ENCODE peak calls at places on chromosomes 6 and 20, in eight cellular contexts. One of them, this sample, is unnamed.
A peak's percentile ranks its signal among the peaks of the same experiment; 100 is the strongest.

GRCh38 chr6:144007779-144008500 is at the start of gene PLAGL1:
- DNase-seq in lung: peak; percentile 75
- DNase-seq in cardiac fibroblast: peak; percentile 82
- DNase-seq in IMR-90: peak; percentile 55
- DNase-seq in GM20000: peak; percentile 79
- DNase-seq in esophagus squamous epithelium: no peak
- DNase-seq in GM10248: peak; percentile 69
- DNase-seq in RWPE2: peak; percentile 60
- DNase-seq in this sample: peak; percentile 90

GRCh38 chr6:133817460-133818047 is 71.4 kb upstream of the TCF21 start:
- DNase-seq in lung: no peak
- DNase-seq in cardiac fibroblast: no peak
- DNase-seq in IMR-90: no peak
- DNase-seq in GM20000: peak; percentile 13
- DNase-seq in esophagus squamous epithelium: no peak
- DNase-seq in GM10248: peak; percentile 23
- DNase-seq in RWPE2: no peak
- DNase-seq in this sample: no peak

GRCh38 chr20:62143976-62144825 is 632 bp downstream of the SS18L1 start:
- DNase-seq in lung: peak; percentile 58
- DNase-seq in cardiac fibroblast: peak; percentile 73
- DNase-seq in IMR-90: peak; percentile 60
- DNase-seq in GM20000: peak; percentile 84
- DNase-seq in esophagus squamous epithelium: no peak
- DNase-seq in GM10248: peak; percentile 71
- DNase-seq in RWPE2: peak; percentile 91
- DNase-seq in this sample: no peak

GRCh38 chr6:138397128-138397814 is 6.8 kb upstream of the HEBP2 start:
- DNase-seq in lung: no peak
- DNase-seq in cardiac fibroblast: no peak
- DNase-seq in IMR-90: peak; percentile 32
- DNase-seq in GM20000: no peak
- DNase-seq in esophagus squamous epithelium: no peak
- DNase-seq in GM10248: no peak
- DNase-seq in RWPE2: no peak
- DNase-seq in this sample: no peak

GRCh38 chr20:14830466-14830865 is 493.1 kb upstream of the FLRT3 start:
- DNase-seq in lung: no peak
- DNase-seq in cardiac fibroblast: no peak
- DNase-seq in IMR-90: no peak
- DNase-seq in GM20000: peak; percentile 25
- DNase-seq in esophagus squamous epithelium: no peak
- DNase-seq in GM10248: peak; percentile 28
- DNase-seq in RWPE2: no peak
- DNase-seq in this sample: no peak

GRCh38 chr20:61810709-61811565 is 254.7 kb downstream of the TAF4 start:
- DNase-seq in lung: no peak
- DNase-seq in cardiac fibroblast: no peak
- DNase-seq in IMR-90: no peak
- DNase-seq in GM20000: no peak
- DNase-seq in esophagus squamous epithelium: no peak
- DNase-seq in GM10248: no peak
- DNase-seq in RWPE2: no peak
- DNase-seq in this sample: peak; percentile 57

GRCh38 chr6:140183881-140184280 is 809.4 kb upstream of the CITED2 start:
- DNase-seq in lung: no peak
- DNase-seq in cardiac fibroblast: no peak
- DNase-seq in IMR-90: peak; percentile 14
- DNase-seq in GM20000: no peak
- DNase-seq in esophagus squamous epithelium: no peak
- DNase-seq in GM10248: no peak
- DNase-seq in RWPE2: no peak
- DNase-seq in this sample: no peak

GRCh38 chr20:3925899-3926638 is 36.9 kb downstream of the PANK2 start:
- DNase-seq in lung: no peak
- DNase-seq in cardiac fibroblast: no peak
- DNase-seq in IMR-90: no peak
- DNase-seq in GM20000: no peak
- DNase-seq in esophagus squamous epithelium: no peak
- DNase-seq in GM10248: no peak
- DNase-seq in RWPE2: no peak
- DNase-seq in this sample: no peak

GRCh38 chr20:47724398-47724797 is 60.9 kb downstream of the SULF2 start:
- DNase-seq in lung: no peak
- DNase-seq in cardiac fibroblast: no peak
- DNase-seq in IMR-90: no peak
- DNase-seq in GM20000: no peak
- DNase-seq in esophagus squamous epithelium: no peak
- DNase-seq in GM10248: no peak
- DNase-seq in RWPE2: no peak
- DNase-seq in this sample: no peak

GRCh38 chr6:47034421-47034820 is 7.7 kb downstream of the ADGRF1 start:
- DNase-seq in lung: no peak
- DNase-seq in cardiac fibroblast: peak; percentile 16
- DNase-seq in IMR-90: no peak
- DNase-seq in GM20000: no peak
- DNase-seq in esophagus squamous epithelium: no peak
- DNase-seq in GM10248: no peak
- DNase-seq in RWPE2: no peak
- DNase-seq in this sample: no peak

GRCh38 chr6:141265748-141266647 is 866.7 kb upstream of the GJE1 start:
- DNase-seq in lung: no peak
- DNase-seq in cardiac fibroblast: no peak
- DNase-seq in IMR-90: no peak
- DNase-seq in GM20000: no peak
- DNase-seq in esophagus squamous epithelium: no peak
- DNase-seq in GM10248: no peak
- DNase-seq in RWPE2: no peak
- DNase-seq in this sample: no peak

GRCh38 chr6:163984446-163984936 is 570.0 kb downstream of the QKI start:
- DNase-seq in lung: no peak
- DNase-seq in cardiac fibroblast: no peak
- DNase-seq in IMR-90: no peak
- DNase-seq in GM20000: no peak
- DNase-seq in esophagus squamous epithelium: no peak
- DNase-seq in GM10248: no peak
- DNase-seq in RWPE2: no peak
- DNase-seq in this sample: no peak

GRCh38 chr6:95280690-95281273 is 296.6 kb upstream of the MANEA start:
- DNase-seq in lung: no peak
- DNase-seq in cardiac fibroblast: peak; percentile 15
- DNase-seq in IMR-90: peak; percentile 36
- DNase-seq in GM20000: peak; percentile 2
- DNase-seq in esophagus squamous epithelium: no peak
- DNase-seq in GM10248: no peak
- DNase-seq in RWPE2: no peak
- DNase-seq in this sample: no peak

GRCh38 chr20:15708984-15709598 is 864.2 kb downstream of the KIF16B start:
- DNase-seq in lung: no peak
- DNase-seq in cardiac fibroblast: peak; percentile 16
- DNase-seq in IMR-90: no peak
- DNase-seq in GM20000: peak; percentile 64
- DNase-seq in esophagus squamous epithelium: no peak
- DNase-seq in GM10248: peak; percentile 64
- DNase-seq in RWPE2: no peak
- DNase-seq in this sample: no peak

GRCh38 chr20:63891061-63892002 is 3.6 kb upstream of the DNAJC5 start:
- DNase-seq in lung: no peak
- DNase-seq in cardiac fibroblast: no peak
- DNase-seq in IMR-90: no peak
- DNase-seq in GM20000: no peak
- DNase-seq in esophagus squamous epithelium: no peak
- DNase-seq in GM10248: no peak
- DNase-seq in RWPE2: peak; percentile 81
- DNase-seq in this sample: no peak
- TF ChIP-seq CTCF in lung: no peak
- TF ChIP-seq CTCF in cardiac fibroblast: no peak
- TF ChIP-seq CTCF in IMR-90: no peak
- TF ChIP-seq CTCF in GM20000: no peak
- TF ChIP-seq CTCF in esophagus squamous epithelium: no peak
- TF ChIP-seq CTCF in GM10248: no peak
- TF ChIP-seq CTCF in RWPE2: no peak
- TF ChIP-seq CTCF in this sample: no peak

DNA sequence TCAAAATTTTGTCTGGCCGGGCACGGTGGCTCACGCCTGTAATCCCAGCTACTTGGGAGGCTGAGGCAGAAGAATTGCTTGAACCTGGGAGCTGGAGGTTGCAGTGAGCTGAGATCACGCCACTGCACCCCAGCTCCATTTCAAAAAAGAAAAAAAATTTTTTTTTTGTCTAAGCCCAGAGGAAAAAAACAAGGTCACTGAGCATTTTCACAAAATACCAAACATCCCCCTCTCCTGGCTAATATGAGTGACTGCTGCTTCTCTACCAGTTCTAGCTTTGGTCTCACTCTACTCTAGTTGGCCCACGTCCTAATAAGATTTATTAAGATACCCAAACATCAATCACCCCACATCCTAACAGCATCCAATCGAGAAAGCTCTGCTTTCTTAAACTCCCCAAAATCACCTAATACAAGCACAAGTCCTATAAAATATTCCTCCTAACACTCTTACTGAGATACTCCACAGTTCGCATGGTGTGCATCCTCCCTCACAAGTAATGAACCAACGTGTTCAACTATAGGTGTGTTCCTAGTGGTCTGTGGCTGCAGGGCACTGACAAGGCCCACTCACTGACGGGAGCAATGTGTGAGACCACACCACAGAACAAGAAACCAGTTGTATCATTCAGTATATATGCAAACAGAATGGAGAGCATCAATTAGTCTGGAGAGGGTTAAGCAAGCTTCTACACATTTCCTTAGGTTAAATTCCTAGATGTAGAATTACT is 64.2 kb downstream of the FKBP5 start:
- DNase-seq in lung: no peak
- DNase-seq in cardiac fibroblast: peak; percentile 34
- DNase-seq in IMR-90: peak; percentile 27
- DNase-seq in GM20000: no peak
- DNase-seq in esophagus squamous epithelium: no peak
- DNase-seq in GM10248: no peak
- DNase-seq in RWPE2: no peak
- DNase-seq in this sample: no peak
- TF ChIP-seq CTCF in lung: no peak
- TF ChIP-seq CTCF in cardiac fibroblast: peak; percentile 22
- TF ChIP-seq CTCF in IMR-90: peak; percentile 40
- TF ChIP-seq CTCF in GM20000: no peak
- TF ChIP-seq CTCF in esophagus squamous epithelium: no peak
- TF ChIP-seq CTCF in GM10248: no peak
- TF ChIP-seq CTCF in RWPE2: peak; percentile 39
- TF ChIP-seq CTCF in this sample: peak; percentile 72

DNA sequence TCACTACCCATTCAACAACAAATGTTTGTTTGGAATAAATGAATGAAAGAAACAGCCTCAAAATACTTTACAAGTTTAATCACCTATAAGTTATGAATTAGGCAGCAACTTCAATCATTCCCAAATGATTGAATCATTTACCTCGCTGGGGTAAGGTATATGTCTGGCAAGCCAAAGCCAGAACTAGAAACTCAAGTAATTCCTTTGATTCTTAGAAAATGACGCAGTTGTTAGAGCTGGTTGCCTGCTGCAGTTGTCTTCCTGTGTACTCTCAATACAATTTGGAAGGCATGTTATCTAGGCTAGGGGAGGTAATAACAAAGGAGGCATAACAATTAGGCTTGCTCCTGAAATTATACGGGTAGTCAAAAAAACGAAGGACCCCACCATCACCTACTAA is 160.6 kb downstream of the ATXN1 start:
- DNase-seq in lung: no peak
- DNase-seq in cardiac fibroblast: no peak
- DNase-seq in IMR-90: no peak
- DNase-seq in GM20000: no peak
- DNase-seq in esophagus squamous epithelium: no peak
- DNase-seq in GM10248: no peak
- DNase-seq in RWPE2: no peak
- DNase-seq in this sample: no peak
- TF ChIP-seq CTCF in lung: no peak
- TF ChIP-seq CTCF in cardiac fibroblast: no peak
- TF ChIP-seq CTCF in IMR-90: no peak
- TF ChIP-seq CTCF in GM20000: no peak
- TF ChIP-seq CTCF in esophagus squamous epithelium: no peak
- TF ChIP-seq CTCF in GM10248: no peak
- TF ChIP-seq CTCF in RWPE2: no peak
- TF ChIP-seq CTCF in this sample: no peak

GRCh38 chr20:63577317-63577894 is 3.4 kb upstream of the HELZ2 start:
- DNase-seq in lung: no peak
- DNase-seq in cardiac fibroblast: no peak
- DNase-seq in IMR-90: no peak
- DNase-seq in GM20000: no peak
- DNase-seq in esophagus squamous epithelium: no peak
- DNase-seq in GM10248: no peak
- DNase-seq in RWPE2: peak; percentile 86
- DNase-seq in this sample: no peak

GRCh38 chr20:63580796-63581461 is 6.9 kb upstream of the HELZ2 start:
- DNase-seq in lung: no peak
- DNase-seq in cardiac fibroblast: peak; percentile 46
- DNase-seq in IMR-90: peak; percentile 54
- DNase-seq in GM20000: peak; percentile 78
- DNase-seq in esophagus squamous epithelium: no peak
- DNase-seq in GM10248: peak; percentile 81
- DNase-seq in RWPE2: peak; percentile 92
- DNase-seq in this sample: no peak

GRCh38 chr20:63579017-63579705 is 5.1 kb upstream of the HELZ2 start:
- DNase-seq in lung: no peak
- DNase-seq in cardiac fibroblast: no peak
- DNase-seq in IMR-90: no peak
- DNase-seq in GM20000: no peak
- DNase-seq in esophagus squamous epithelium: no peak
- DNase-seq in GM10248: no peak
- DNase-seq in RWPE2: peak; percentile 76
- DNase-seq in this sample: no peak

GRCh38 chr20:63576311-63576710 is 2.3 kb upstream of the HELZ2 start:
- DNase-seq in lung: no peak
- DNase-seq in cardiac fibroblast: no peak
- DNase-seq in IMR-90: no peak
- DNase-seq in GM20000: no peak
- DNase-seq in esophagus squamous epithelium: no peak
- DNase-seq in GM10248: no peak
- DNase-seq in RWPE2: no peak
- DNase-seq in this sample: no peak

DNA sequence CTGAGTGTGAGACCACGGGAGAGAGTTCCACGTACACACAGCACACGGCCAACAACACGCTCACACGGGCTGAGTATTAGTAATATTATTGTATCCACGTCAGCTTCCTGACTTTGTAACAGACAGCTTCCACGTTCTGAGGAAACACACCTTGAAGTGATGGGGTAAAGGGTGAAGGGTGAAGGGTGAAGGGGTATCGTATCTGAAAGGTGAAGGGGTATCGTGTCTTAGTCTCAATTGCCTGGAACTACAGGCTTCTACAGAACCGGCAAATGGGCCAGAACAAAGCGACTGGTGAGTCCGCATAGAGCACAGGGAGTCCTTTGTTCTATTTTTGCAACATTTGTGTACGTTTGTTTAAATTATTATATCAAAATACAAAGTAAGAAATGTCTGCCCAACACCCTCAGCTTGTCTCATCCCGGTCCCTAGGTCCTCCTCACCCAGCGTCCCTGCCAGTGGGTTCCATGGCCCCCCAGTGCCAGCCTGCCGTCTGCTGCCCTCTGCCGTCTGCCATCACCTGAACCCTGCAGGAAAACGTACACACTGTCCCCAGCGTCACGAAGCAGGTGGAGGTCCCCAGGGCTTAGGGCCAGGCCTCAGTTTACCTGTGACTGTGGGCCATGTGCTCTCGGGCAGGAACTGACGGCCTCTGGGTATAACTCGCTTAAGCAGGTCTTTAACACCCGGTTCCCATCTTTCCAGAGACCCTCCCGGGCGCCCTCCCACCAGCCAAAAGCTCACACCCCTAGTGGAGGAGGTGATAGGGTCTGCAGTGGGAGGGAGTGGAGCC is 4.4 kb upstream of the HELZ2 start:
- DNase-seq in lung: no peak
- DNase-seq in cardiac fibroblast: no peak
- DNase-seq in IMR-90: no peak
- DNase-seq in GM20000: no peak
- DNase-seq in esophagus squamous epithelium: no peak
- DNase-seq in GM10248: no peak
- DNase-seq in RWPE2: peak; percentile 80
- DNase-seq in this sample: no peak
- TF ChIP-seq CTCF in lung: no peak
- TF ChIP-seq CTCF in cardiac fibroblast: no peak
- TF ChIP-seq CTCF in IMR-90: no peak
- TF ChIP-seq CTCF in GM20000: no peak
- TF ChIP-seq CTCF in esophagus squamous epithelium: no peak
- TF ChIP-seq CTCF in GM10248: peak; percentile 22
- TF ChIP-seq CTCF in RWPE2: peak; percentile 42
- TF ChIP-seq CTCF in this sample: no peak

This sample was measured in chondrocyte.